ENCODE peak calls at places on chromosomes 7 and 10, in five cellular contexts. F is DMS53, J is frontal cortex, N is HT-29, S is stromal cell of bone marrow. G is an unnamed sample.

GRCh38 chr7:98163704-98164478 is 47.3 kb upstream of the BHLHA15 start:
- DNase-seq in F (no peak), J (no peak), N (peak; percentile 53), S (no peak), G (no peak)

GRCh38 chr7:142412551-142413193 is 154.8 kb upstream of the PRSS58 start:
- DNase-seq in F (peak; percentile 48), J (no peak), N (peak; percentile 63), S (peak; percentile 58), G (no peak)

GRCh38 chr7:150439926-150440325 is 10.5 kb upstream of the GIMAP8 start:
- DNase-seq in F (no peak), J (no peak), N (no peak), S (peak; percentile 5), G (no peak)

GRCh38 chr10:103612462-103613365 is 119.2 kb downstream of the NEURL1 start:
- DNase-seq in F (peak; percentile 51), J (no peak), N (no peak), S (peak; percentile 72), G (no peak)

GRCh38 chr10:7787150-7787856 is 490 bp downstream of the KIN start:
- DNase-seq in F (peak; percentile 42), J (peak; percentile 7), N (peak; percentile 19), S (no peak), G (no peak)

GRCh38 chr7:84970683-84971082 is 216.2 kb downstream of the SEMA3D start:
- DNase-seq in F (no peak), J (no peak), N (no peak), S (no peak), G (no peak)

GRCh38 chr10:127094984-127095383 is 101.4 kb downstream of the INSYN2A start:
- DNase-seq in F (no peak), J (no peak), N (no peak), S (no peak), G (no peak)

GRCh38 chr10:13386021-13386420 is 37.9 kb upstream of the SEPHS1 start:
- DNase-seq in F (no peak), J (no peak), N (no peak), S (no peak), G (no peak)

GRCh38 chr10:79243211-79244067 is 103.8 kb upstream of the PPIF start:
- DNase-seq in F (no peak), J (peak; percentile 81), N (no peak), S (no peak), G (no peak)

GRCh38 chr10:69269761-69270160 is 8.5 kb upstream of the HK1 start:
- DNase-seq in F (no peak), J (no peak), N (no peak), S (peak; percentile 6), G (no peak)

GRCh38 chr10:43409385-43410109 is 561 bp upstream of the HNRNPF start:
- DNase-seq in F (peak; percentile 83), J (no peak), N (no peak), S (no peak), G (no peak)

GRCh38 chr10:88827718-88828117 is 23.9 kb downstream of the ANKRD22 start:
- DNase-seq in F (no peak), J (no peak), N (no peak), S (no peak), G (no peak)

GRCh38 chr7:123573896-123574467 is 16.4 kb upstream of the NDUFA5 start:
- DNase-seq in F (no peak), J (no peak), N (no peak), S (no peak), G (no peak)

GRCh38 chr10:6202684-6203330 is at the start of gene PFKFB3:
- DNase-seq in F (peak; percentile 98), J (peak; percentile 99), N (peak; percentile 94), S (peak; percentile 86), G (no peak)

GRCh38 chr7:149599636-149600206 is 102.1 kb upstream of the ZNF746 start:
- DNase-seq in F (no peak), J (no peak), N (no peak), S (no peak), G (no peak)

GRCh38 chr10:63666836-63667383 is 145.7 kb downstream of the REEP3 start:
- DNase-seq in F (no peak), J (no peak), N (no peak), S (peak; percentile 94), G (no peak)

GRCh38 chr7:29158748-29159147 is 12.4 kb upstream of the CPVL start:
- DNase-seq in F (no peak), J (no peak), N (no peak), S (no peak), G (no peak)

GRCh38 chr7:126213876-126214275 is 1038.9 kb downstream of the GRM8 start:
- DNase-seq in F (no peak), J (no peak), N (no peak), S (no peak), G (no peak)

GRCh38 chr7:36575832-36576231 is 148.5 kb downstream of the AOAH start:
- DNase-seq in F (no peak), J (no peak), N (no peak), S (no peak), G (no peak)

GRCh38 chr10:70578371-70578947 is 24.1 kb downstream of the PRF1 start:
- DNase-seq in F (no peak), J (no peak), N (peak; percentile 66), S (no peak), G (no peak)

GRCh38 chr7:45221896-45222604 is 64.5 kb downstream of the RAMP3 start:
- DNase-seq in F (no peak), J (no peak), N (no peak), S (no peak), G (no peak)

GRCh38 chr10:76695069-76695468 is 942.5 kb downstream of the KCNMA1 start:
- DNase-seq in F (no peak), J (no peak), N (no peak), S (no peak), G (no peak)

GRCh38 chr7:43071604-43072003 is 40.8 kb upstream of the HECW1 start:
- DNase-seq in F (peak; percentile 45), J (no peak), N (peak; percentile 6), S (no peak), G (no peak)

GRCh38 chr10:120794390-120794789 is 56.8 kb upstream of the WDR11 start:
- DNase-seq in F (no peak), J (no peak), N (no peak), S (no peak), G (no peak)

GRCh38 chr10:62911210-62911963 is 95.2 kb upstream of the EGR2 start:
- DNase-seq in F (no peak), J (no peak), N (no peak), S (no peak), G (no peak)

GRCh38 chr7:55191926-55192692 is 173.0 kb upstream of the LANCL2 start:
- DNase-seq in F (no peak), J (no peak), N (no peak), S (no peak), G (no peak)

GRCh38 chr10:43091846-43092245 is 15.0 kb downstream of the RET start:
- DNase-seq in F (peak; percentile 58), J (no peak), N (no peak), S (no peak), G (no peak)

GRCh38 chr10:126944191-126944590 is 39.0 kb downstream of the DOCK1 start:
- DNase-seq in F (no peak), J (no peak), N (no peak), S (no peak), G (no peak)

GRCh38 chr7:22586806-22587180 is 86.8 kb upstream of the STEAP1B start:
- DNase-seq in F (peak; percentile 59), J (no peak), N (no peak), S (no peak), G (no peak)

GRCh38 chr7:76037310-76037709 is 10.5 kb downstream of the STYXL1 start:
- DNase-seq in F (no peak), J (no peak), N (no peak), S (peak; percentile 64), G (no peak)

GRCh38 chr10:71725998-71726672 is 6.6 kb upstream of the C10orf105 start:
- DNase-seq in F (peak; percentile 30), J (no peak), N (peak; percentile 29), S (no peak), G (no peak)

G was measured in NCI-H2081 treated with DMSO at 0.1 percent for 48 hours.